ENCODE peak calls at places on chromosomes 11 and 22, in eight cellular contexts. One of them, this sample, is unnamed.
A peak's percentile ranks its signal among the peaks of the same experiment; 100 is the strongest.

GRCh38 chr11:44754876-44755552 is 28.3 kb downstream of the TSPAN18 start:
- DNase-seq in colonic mucosa: no peak
- DNase-seq in Peyer's patch: no peak
- DNase-seq in cardiac muscle cell: no peak
- DNase-seq in ovary: no peak
- DNase-seq in right atrium auricular region: no peak
- DNase-seq in IMR-90: no peak
- DNase-seq in neural progenitor cell: no peak
- DNase-seq in this sample: no peak

GRCh38 chr22:42596376-42596775 is 18.3 kb downstream of the POLDIP3 start:
- DNase-seq in colonic mucosa: no peak
- DNase-seq in Peyer's patch: no peak
- DNase-seq in cardiac muscle cell: peak; percentile 42
- DNase-seq in ovary: peak; percentile 53
- DNase-seq in right atrium auricular region: no peak
- DNase-seq in IMR-90: no peak
- DNase-seq in neural progenitor cell: no peak
- DNase-seq in this sample: no peak

GRCh38 chr11:133570376-133570775 is 38.1 kb upstream of the OPCML start:
- DNase-seq in colonic mucosa: no peak
- DNase-seq in Peyer's patch: no peak
- DNase-seq in cardiac muscle cell: no peak
- DNase-seq in ovary: no peak
- DNase-seq in right atrium auricular region: no peak
- DNase-seq in IMR-90: no peak
- DNase-seq in neural progenitor cell: no peak
- DNase-seq in this sample: no peak

GRCh38 chr11:71181566-71181965 is 70.8 kb downstream of the SHANK2 start:
- DNase-seq in colonic mucosa: no peak
- DNase-seq in Peyer's patch: no peak
- DNase-seq in cardiac muscle cell: no peak
- DNase-seq in ovary: no peak
- DNase-seq in right atrium auricular region: no peak
- DNase-seq in IMR-90: no peak
- DNase-seq in neural progenitor cell: no peak
- DNase-seq in this sample: peak; percentile 29

GRCh38 chr11:69553416-69554357 is 72.2 kb downstream of the LINC01488 start:
- DNase-seq in colonic mucosa: no peak
- DNase-seq in Peyer's patch: no peak
- DNase-seq in cardiac muscle cell: no peak
- DNase-seq in ovary: no peak
- DNase-seq in right atrium auricular region: no peak
- DNase-seq in IMR-90: no peak
- DNase-seq in neural progenitor cell: no peak
- DNase-seq in this sample: peak; percentile 28

GRCh38 chr11:8087185-8087584 is 6.2 kb downstream of the TUB start:
- DNase-seq in colonic mucosa: no peak
- DNase-seq in Peyer's patch: no peak
- DNase-seq in cardiac muscle cell: no peak
- DNase-seq in ovary: no peak
- DNase-seq in right atrium auricular region: no peak
- DNase-seq in IMR-90: no peak
- DNase-seq in neural progenitor cell: peak; percentile 59
- DNase-seq in this sample: peak; percentile 29

GRCh38 chr11:117898059-117898458 is 21.6 kb upstream of the FXYD6 start:
- DNase-seq in colonic mucosa: no peak
- DNase-seq in Peyer's patch: no peak
- DNase-seq in cardiac muscle cell: no peak
- DNase-seq in ovary: no peak
- DNase-seq in right atrium auricular region: no peak
- DNase-seq in IMR-90: no peak
- DNase-seq in neural progenitor cell: no peak
- DNase-seq in this sample: peak; percentile 11

GRCh38 chr11:3939651-3940190 is 84.3 kb downstream of the STIM1 start:
- DNase-seq in colonic mucosa: no peak
- DNase-seq in Peyer's patch: no peak
- DNase-seq in cardiac muscle cell: no peak
- DNase-seq in ovary: no peak
- DNase-seq in right atrium auricular region: no peak
- DNase-seq in IMR-90: peak; percentile 74
- DNase-seq in neural progenitor cell: no peak
- DNase-seq in this sample: no peak

GRCh38 chr11:79414644-79415317 is 26.0 kb downstream of the TENM4 start:
- DNase-seq in colonic mucosa: no peak
- DNase-seq in Peyer's patch: no peak
- DNase-seq in cardiac muscle cell: no peak
- DNase-seq in ovary: peak; percentile 74
- DNase-seq in right atrium auricular region: no peak
- DNase-seq in IMR-90: peak; percentile 81
- DNase-seq in neural progenitor cell: no peak
- DNase-seq in this sample: no peak

GRCh38 chr11:13120691-13121090 is 111.6 kb downstream of the RASSF10 start:
- DNase-seq in colonic mucosa: no peak
- DNase-seq in Peyer's patch: no peak
- DNase-seq in cardiac muscle cell: no peak
- DNase-seq in ovary: no peak
- DNase-seq in right atrium auricular region: no peak
- DNase-seq in IMR-90: peak; percentile 86
- DNase-seq in neural progenitor cell: no peak
- DNase-seq in this sample: no peak

GRCh38 chr11:125588505-125588904 is 4.1 kb upstream of the STT3A start:
- DNase-seq in colonic mucosa: no peak
- DNase-seq in Peyer's patch: no peak
- DNase-seq in cardiac muscle cell: no peak
- DNase-seq in ovary: no peak
- DNase-seq in right atrium auricular region: no peak
- DNase-seq in IMR-90: peak; percentile 23
- DNase-seq in neural progenitor cell: no peak
- DNase-seq in this sample: no peak

GRCh38 chr11:110147965-110148709 is 54.9 kb downstream of the ZC3H12C start:
- DNase-seq in colonic mucosa: no peak
- DNase-seq in Peyer's patch: no peak
- DNase-seq in cardiac muscle cell: no peak
- DNase-seq in ovary: no peak
- DNase-seq in right atrium auricular region: no peak
- DNase-seq in IMR-90: peak; percentile 92
- DNase-seq in neural progenitor cell: no peak
- DNase-seq in this sample: no peak

GRCh38 chr11:3132831-3133455 is 32.2 kb downstream of the OSBPL5 start:
- DNase-seq in colonic mucosa: no peak
- DNase-seq in Peyer's patch: no peak
- DNase-seq in cardiac muscle cell: no peak
- DNase-seq in ovary: peak; percentile 19
- DNase-seq in right atrium auricular region: no peak
- DNase-seq in IMR-90: no peak
- DNase-seq in neural progenitor cell: no peak
- DNase-seq in this sample: peak; percentile 49

GRCh38 chr11:74932169-74932568 is 16.7 kb downstream of the XRRA1 start:
- DNase-seq in colonic mucosa: no peak
- DNase-seq in Peyer's patch: no peak
- DNase-seq in cardiac muscle cell: no peak
- DNase-seq in ovary: no peak
- DNase-seq in right atrium auricular region: no peak
- DNase-seq in IMR-90: peak; percentile 84
- DNase-seq in neural progenitor cell: no peak
- DNase-seq in this sample: no peak

GRCh38 chr11:114622858-114623257 is 27.3 kb upstream of the NXPE4 start:
- DNase-seq in colonic mucosa: peak; percentile 16
- DNase-seq in Peyer's patch: no peak
- DNase-seq in cardiac muscle cell: no peak
- DNase-seq in ovary: no peak
- DNase-seq in right atrium auricular region: no peak
- DNase-seq in IMR-90: no peak
- DNase-seq in neural progenitor cell: no peak
- DNase-seq in this sample: no peak

GRCh38 chr11:93537022-93537421 is 6.2 kb downstream of the SMCO4 start:
- DNase-seq in colonic mucosa: no peak
- DNase-seq in Peyer's patch: no peak
- DNase-seq in cardiac muscle cell: no peak
- DNase-seq in ovary: no peak
- DNase-seq in right atrium auricular region: no peak
- DNase-seq in IMR-90: no peak
- DNase-seq in neural progenitor cell: no peak
- DNase-seq in this sample: no peak

GRCh38 chr11:13280777-13281176 is 3.2 kb downstream of the BMAL1 start:
- DNase-seq in colonic mucosa: no peak
- DNase-seq in Peyer's patch: no peak
- DNase-seq in cardiac muscle cell: no peak
- DNase-seq in ovary: no peak
- DNase-seq in right atrium auricular region: no peak
- DNase-seq in IMR-90: no peak
- DNase-seq in neural progenitor cell: no peak
- DNase-seq in this sample: no peak

GRCh38 chr11:128153697-128154048 is 433.7 kb downstream of the ETS1 start:
- DNase-seq in colonic mucosa: no peak
- DNase-seq in Peyer's patch: no peak
- DNase-seq in cardiac muscle cell: no peak
- DNase-seq in ovary: no peak
- DNase-seq in right atrium auricular region: no peak
- DNase-seq in IMR-90: no peak
- DNase-seq in neural progenitor cell: no peak
- DNase-seq in this sample: no peak
- H3K27ac ChIP-seq in colonic mucosa: no peak overlapping the region
- H3K27ac ChIP-seq in Peyer's patch: no peak overlapping the region
- H3K27ac ChIP-seq in cardiac muscle cell: no peak overlapping the region
- H3K27ac ChIP-seq in ovary: no peak overlapping the region
- H3K27ac ChIP-seq in right atrium auricular region: no peak overlapping the region
- H3K27ac ChIP-seq in IMR-90: no peak overlapping the region
- H3K27ac ChIP-seq in neural progenitor cell: no peak overlapping the region
- H3K27ac ChIP-seq in this sample: no peak overlapping the region

GRCh38 chr22:45999379-45999971 is 22.5 kb upstream of the WNT7B start:
- DNase-seq in colonic mucosa: no peak
- DNase-seq in Peyer's patch: no peak
- DNase-seq in cardiac muscle cell: no peak
- DNase-seq in ovary: peak; percentile 40
- DNase-seq in right atrium auricular region: no peak
- DNase-seq in IMR-90: no peak
- DNase-seq in neural progenitor cell: no peak
- DNase-seq in this sample: peak; percentile 42

GRCh38 chr22:46000081-46001027 is 23.4 kb upstream of the WNT7B start:
- DNase-seq in colonic mucosa: no peak
- DNase-seq in Peyer's patch: no peak
- DNase-seq in cardiac muscle cell: no peak
- DNase-seq in ovary: peak; percentile 39
- DNase-seq in right atrium auricular region: no peak
- DNase-seq in IMR-90: no peak
- DNase-seq in neural progenitor cell: no peak
- DNase-seq in this sample: peak; percentile 37

GRCh38 chr22:46001426-46002106 is 24.6 kb upstream of the WNT7B start:
- DNase-seq in colonic mucosa: no peak
- DNase-seq in Peyer's patch: no peak
- DNase-seq in cardiac muscle cell: no peak
- DNase-seq in ovary: peak; percentile 39
- DNase-seq in right atrium auricular region: no peak
- DNase-seq in IMR-90: no peak
- DNase-seq in neural progenitor cell: no peak
- DNase-seq in this sample: peak; percentile 62

GRCh38 chr22:46002757-46003270 is 25.9 kb upstream of the WNT7B start:
- DNase-seq in colonic mucosa: no peak
- DNase-seq in Peyer's patch: no peak
- DNase-seq in cardiac muscle cell: no peak
- DNase-seq in ovary: peak; percentile 38
- DNase-seq in right atrium auricular region: no peak
- DNase-seq in IMR-90: peak; percentile 56
- DNase-seq in neural progenitor cell: no peak
- DNase-seq in this sample: peak; percentile 29

GRCh38 chr22:46001046-46001425 is 24.1 kb upstream of the WNT7B start:
- DNase-seq in colonic mucosa: no peak
- DNase-seq in Peyer's patch: no peak
- DNase-seq in cardiac muscle cell: no peak
- DNase-seq in ovary: peak; percentile 37
- DNase-seq in right atrium auricular region: no peak
- DNase-seq in IMR-90: no peak
- DNase-seq in neural progenitor cell: no peak
- DNase-seq in this sample: peak; percentile 52
- TF ChIP-seq CTCF in colonic mucosa: no peak
- TF ChIP-seq CTCF in Peyer's patch: no peak
- TF ChIP-seq CTCF in cardiac muscle cell: no peak
- TF ChIP-seq CTCF in ovary: no peak
- TF ChIP-seq CTCF in right atrium auricular region: peak; percentile 24
- TF ChIP-seq CTCF in IMR-90: peak; percentile 25
- TF ChIP-seq CTCF in neural progenitor cell: no peak
- TF ChIP-seq CTCF in this sample: peak; percentile 24

GRCh38 chr11:46668480-46669085 is 31.8 kb downstream of the ARHGAP1 start:
- DNase-seq in colonic mucosa: no peak
- DNase-seq in Peyer's patch: no peak
- DNase-seq in cardiac muscle cell: no peak
- DNase-seq in ovary: no peak
- DNase-seq in right atrium auricular region: no peak
- DNase-seq in IMR-90: no peak
- DNase-seq in neural progenitor cell: no peak
- DNase-seq in this sample: no peak
- H3K27ac ChIP-seq in colonic mucosa: no peak overlapping the region
- H3K27ac ChIP-seq in Peyer's patch: no peak overlapping the region
- H3K27ac ChIP-seq in cardiac muscle cell: no peak overlapping the region
- H3K27ac ChIP-seq in ovary: no peak overlapping the region
- H3K27ac ChIP-seq in right atrium auricular region: peak overlapping the region; percentile 82
- H3K27ac ChIP-seq in IMR-90: no peak overlapping the region
- H3K27ac ChIP-seq in neural progenitor cell: no peak overlapping the region
- H3K27ac ChIP-seq in this sample: no peak overlapping the region

GRCh38 chr11:20260307-20260706 is 100.0 kb upstream of the DBX1 start:
- DNase-seq in colonic mucosa: no peak
- DNase-seq in Peyer's patch: no peak
- DNase-seq in cardiac muscle cell: no peak
- DNase-seq in ovary: no peak
- DNase-seq in right atrium auricular region: no peak
- DNase-seq in IMR-90: no peak
- DNase-seq in neural progenitor cell: no peak
- DNase-seq in this sample: no peak

GRCh38 chr11:20259506-20259905 is 99.2 kb upstream of the DBX1 start:
- DNase-seq in colonic mucosa: no peak
- DNase-seq in Peyer's patch: no peak
- DNase-seq in cardiac muscle cell: no peak
- DNase-seq in ovary: no peak
- DNase-seq in right atrium auricular region: no peak
- DNase-seq in IMR-90: no peak
- DNase-seq in neural progenitor cell: no peak
- DNase-seq in this sample: no peak

GRCh38 chr11:20253796-20254195 is 93.5 kb upstream of the DBX1 start:
- DNase-seq in colonic mucosa: no peak
- DNase-seq in Peyer's patch: no peak
- DNase-seq in cardiac muscle cell: no peak
- DNase-seq in ovary: no peak
- DNase-seq in right atrium auricular region: no peak
- DNase-seq in IMR-90: no peak
- DNase-seq in neural progenitor cell: no peak
- DNase-seq in this sample: no peak

GRCh38 chr11:20258496-20258895 is 98.2 kb upstream of the DBX1 start:
- DNase-seq in colonic mucosa: no peak
- DNase-seq in Peyer's patch: no peak
- DNase-seq in cardiac muscle cell: no peak
- DNase-seq in ovary: no peak
- DNase-seq in right atrium auricular region: no peak
- DNase-seq in IMR-90: no peak
- DNase-seq in neural progenitor cell: no peak
- DNase-seq in this sample: no peak

DNA sequence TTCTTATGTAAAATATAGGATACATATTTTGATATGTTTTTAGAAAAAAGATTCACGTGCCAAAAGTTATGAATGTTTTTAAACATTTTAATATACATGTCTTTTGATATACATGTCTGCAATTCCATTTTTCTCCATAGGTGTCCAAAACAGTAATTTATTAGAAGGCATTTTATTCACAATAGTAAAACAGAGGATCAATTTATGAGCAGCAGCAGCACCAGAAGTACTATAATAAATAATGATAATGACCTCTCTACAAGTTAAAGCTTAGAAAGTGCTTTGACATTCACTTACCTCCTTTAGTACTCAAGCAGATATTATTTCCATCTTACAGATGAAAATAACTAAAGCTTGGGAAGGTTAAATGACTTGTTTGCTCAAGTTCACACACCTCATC is 96.7 kb upstream of the DBX1 start:
- DNase-seq in colonic mucosa: no peak
- DNase-seq in Peyer's patch: no peak
- DNase-seq in cardiac muscle cell: no peak
- DNase-seq in ovary: no peak
- DNase-seq in right atrium auricular region: no peak
- DNase-seq in IMR-90: no peak
- DNase-seq in neural progenitor cell: no peak
- DNase-seq in this sample: no peak
- TF ChIP-seq CTCF in colonic mucosa: no peak
- TF ChIP-seq CTCF in Peyer's patch: no peak
- TF ChIP-seq CTCF in cardiac muscle cell: no peak
- TF ChIP-seq CTCF in ovary: no peak
- TF ChIP-seq CTCF in right atrium auricular region: no peak
- TF ChIP-seq CTCF in IMR-90: no peak
- TF ChIP-seq CTCF in neural progenitor cell: no peak
- TF ChIP-seq CTCF in this sample: no peak

This sample was measured in RWPE2.